ENCODE peak calls at places on chromosomes 13 and 19, in ten cellular contexts. U, C, A, G, O, L, N, F, H and X are unnamed samples.

GRCh38 chr13:80871481-80871880 is 530.6 kb upstream of the SPRY2 start:
- DNase-seq in U (no peak), C (no peak), A (no peak), G (no peak), O (no peak), L (no peak), N (no peak), F (no peak), H (no peak), X (no peak)

GRCh38 chr13:53216767-53217166 is 188.2 kb downstream of the OLFM4 start:
- DNase-seq in U (no peak), C (no peak), A (no peak), G (no peak), O (no peak), L (no peak), N (no peak), F (no peak), H (no peak), X (no peak)

GRCh38 chr13:97307544-97307881 is 85.4 kb downstream of the MBNL2 start:
- DNase-seq in U (no peak), C (no peak), A (no peak), G (no peak), O (no peak), L (no peak), N (no peak), F (no peak), H (no peak), X (no peak)

GRCh38 chr13:103640617-103641016 is 574.4 kb upstream of the SLC10A2 start:
- DNase-seq in U (no peak), C (no peak), A (no peak), G (no peak), O (no peak), L (no peak), N (no peak), F (no peak), H (no peak), X (no peak)

GRCh38 chr13:24038405-24038804 is 122.1 kb upstream of the SPATA13 start:
- DNase-seq in U (no peak), C (no peak), A (no peak), G (no peak), O (no peak), L (no peak), N (no peak), F (no peak), H (no peak), X (no peak)

GRCh38 chr13:110511509-110512181 is 49.9 kb downstream of the RAB20 start:
- DNase-seq in U (no peak), C (no peak), A (no peak), G (no peak), O (no peak), L (no peak), N (no peak), F (peak; percentile 64), H (no peak), X (no peak)

GRCh38 chr13:36143768-36144167 is 12.6 kb upstream of the DCLK1 start:
- DNase-seq in U (no peak), C (no peak), A (no peak), G (no peak), O (no peak), L (no peak), N (no peak), F (no peak), H (no peak), X (no peak)

GRCh38 chr19:12035220-12036172 is at the start of gene ZNF433:
- DNase-seq in U (peak; percentile 96), C (peak; percentile 96), A (peak; percentile 99), G (peak; percentile 98), O (peak; percentile 91), L (peak; percentile 96), N (no peak), F (peak; percentile 96), H (peak; percentile 98), X (peak; percentile 97)

GRCh38 chr13:20227288-20227687 is 4.8 kb downstream of the GJB6 start:
- DNase-seq in U (no peak), C (no peak), A (no peak), G (peak; percentile 64), O (no peak), L (no peak), N (no peak), F (no peak), H (no peak), X (no peak)

GRCh38 chr19:33039108-33039599 is 25.5 kb downstream of the RHPN2 start:
- DNase-seq in U (no peak), C (no peak), A (no peak), G (no peak), O (no peak), L (no peak), N (no peak), F (no peak), H (no peak), X (no peak)

GRCh38 chr19:1751367-1752008 is 1.8 kb upstream of the ONECUT3 start:
- DNase-seq in U (no peak), C (no peak), A (no peak), G (no peak), O (no peak), L (no peak), N (no peak), F (no peak), H (no peak), X (no peak)

GRCh38 chr19:43651758-43652545 is 12.3 kb upstream of the CADM4 start:
- DNase-seq in U (peak; percentile 65), C (peak; percentile 28), A (peak; percentile 66), G (no peak), O (peak; percentile 53), L (peak; percentile 45), N (no peak), F (peak; percentile 80), H (no peak), X (peak; percentile 72)

GRCh38 chr19:43707158-43707712 is 8.6 kb upstream of the IRGC start:
- DNase-seq in U (no peak), C (no peak), A (no peak), G (no peak), O (no peak), L (no peak), N (no peak), F (no peak), H (no peak), X (no peak)

GRCh38 chr13:102907886-102908515 is 62.2 kb downstream of the ERCC5 start:
- DNase-seq in U (no peak), C (no peak), A (no peak), G (no peak), O (no peak), L (no peak), N (no peak), F (no peak), H (no peak), X (no peak)

GRCh38 chr13:31172535-31172934 is 10.8 kb upstream of the HSPH1 start:
- DNase-seq in U (no peak), C (no peak), A (no peak), G (no peak), O (no peak), L (no peak), N (no peak), F (no peak), H (no peak), X (no peak)

DNA sequence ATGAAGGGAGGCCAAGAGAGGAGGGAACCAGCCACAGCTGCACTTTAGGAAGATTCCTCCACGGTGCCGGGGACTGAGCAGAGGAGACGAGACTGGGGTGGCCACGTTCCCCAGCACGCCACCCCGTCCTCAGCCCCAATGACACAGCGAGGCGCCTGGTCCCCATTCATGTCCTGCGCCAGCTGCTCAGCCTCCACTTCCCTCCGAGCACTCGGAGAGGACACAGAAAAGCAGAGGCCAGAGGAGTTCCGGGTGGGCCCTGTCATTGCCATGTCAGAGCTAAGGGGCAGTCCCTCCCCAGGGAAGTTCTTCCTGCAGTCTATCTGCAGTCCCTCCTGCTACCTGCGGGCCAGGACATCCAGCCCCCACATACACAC is 53.2 kb upstream of the NFIC start:
- DNase-seq in U (no peak), C (no peak), A (no peak), G (no peak), O (no peak), L (no peak), N (no peak), F (no peak), H (no peak), X (peak; percentile 27)
- H3K27me3 ChIP-seq in U (peaks cover 68% of the 10 kb centered on the region), C (peaks cover 80% of the 10 kb centered on the region), A (no peaks in the 10 kb centered on the region), G (peaks cover 86% of the 10 kb centered on the region), O (no peaks in the 10 kb centered on the region), L (peaks cover 19% of the 10 kb centered on the region), N (no peaks in the 10 kb centered on the region), F (peaks cover 47% of the 10 kb centered on the region), H (peaks cover 69% of the 10 kb centered on the region), X (peaks cover 11% of the 10 kb centered on the region)

GRCh38 chr13:29537736-29538624 is 57.5 kb downstream of the SLC7A1 start:
- DNase-seq in U (no peak), C (no peak), A (no peak), G (no peak), O (no peak), L (no peak), N (no peak), F (no peak), H (no peak), X (no peak)
- H3K36me3 ChIP-seq in U (no peaks in the 10 kb centered on the region), C (peaks cover 12% of the 10 kb centered on the region), A (peaks cover 17% of the 10 kb centered on the region), G (peaks cover 10% of the 10 kb centered on the region), O (no peaks in the 10 kb centered on the region), L (no peaks in the 10 kb centered on the region), N (peaks cover 13% of the 10 kb centered on the region), F (no peaks in the 10 kb centered on the region), H (peaks cover 22% of the 10 kb centered on the region), X (peaks cover 25% of the 10 kb centered on the region)

GRCh38 chr13:59863621-59864020 is 300.1 kb downstream of the DIAPH3 start:
- DNase-seq in U (no peak), C (no peak), A (no peak), G (no peak), O (no peak), L (no peak), N (no peak), F (no peak), H (no peak), X (no peak)

GRCh38 chr13:59867867-59868266 is 295.9 kb downstream of the DIAPH3 start:
- DNase-seq in U (no peak), C (no peak), A (no peak), G (no peak), O (no peak), L (no peak), N (no peak), F (no peak), H (no peak), X (no peak)

GRCh38 chr13:59861676-59862075 is 302.1 kb downstream of the DIAPH3 start:
- DNase-seq in U (no peak), C (no peak), A (no peak), G (no peak), O (no peak), L (no peak), N (no peak), F (no peak), H (no peak), X (no peak)

DNA sequence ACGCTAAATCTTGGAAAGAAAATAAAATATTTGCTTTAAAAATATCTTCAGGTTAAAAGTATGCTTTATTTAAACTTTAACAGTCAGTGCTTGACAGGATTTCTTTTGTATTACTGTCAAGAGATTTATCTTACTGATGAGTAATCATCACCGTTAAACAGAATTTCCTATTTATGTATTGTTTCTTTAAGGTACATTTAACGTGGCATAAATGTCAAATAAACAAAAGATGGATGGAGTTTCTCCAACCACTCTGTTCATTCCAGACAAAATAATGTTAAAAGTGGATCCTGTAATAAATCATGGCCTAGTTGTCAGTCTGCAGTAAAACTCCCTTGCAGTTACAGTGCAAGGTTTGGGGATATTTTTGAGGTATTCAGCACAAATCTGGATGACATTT is 298.3 kb downstream of the DIAPH3 start:
- DNase-seq in U (no peak), C (no peak), A (no peak), G (no peak), O (no peak), L (no peak), N (no peak), F (no peak), H (no peak), X (no peak)
- TF ChIP-seq EP300 in U (no peak), C (no peak), A (no peak), G (no peak), O (no peak), L (no peak), N (no peak), F (no peak), H (no peak), X (no peak)

GRCh38 chr13:27821566-27821965 is 29.3 kb downstream of the GSX1 start:
- DNase-seq in U (no peak), C (no peak), A (no peak), G (no peak), O (no peak), L (no peak), N (no peak), F (no peak), H (no peak), X (no peak)
- H3K27me3 ChIP-seq in U (peaks cover 89% of the 10 kb centered on the region), C (peaks cover 75% of the 10 kb centered on the region), A (peaks cover 22% of the 10 kb centered on the region), G (peaks cover 93% of the 10 kb centered on the region), O (no peaks in the 10 kb centered on the region), L (peaks cover 11% of the 10 kb centered on the region), N (peaks cover 2% of the 10 kb centered on the region), F (peaks cover 49% of the 10 kb centered on the region), H (peaks cover 87% of the 10 kb centered on the region), X (peaks cover 34% of the 10 kb centered on the region)